ENCODE peak calls at places on chromosomes 6 and 20, in nine cellular contexts. X is adrenal gland, E is tibial nerve, Y is esophagus squamous epithelium, D is A549, N is uterus, H is stomach, U is IMR-90, T is right lobe of liver. M is an unnamed sample.

GRCh38 chr20:19726126-19726525 is 31.9 kb upstream of the RIN2 start:
- DNase-seq in X (no peak), E (no peak), Y (no peak), D (no peak), N (no peak), H (no peak), U (peak), T (no peak), M (no peak)

GRCh38 chr6:31474871-31475286 is 23.1 kb upstream of the MICB start:
- DNase-seq in X (no peak), E (no peak), Y (no peak), D (no peak), N (no peak), H (no peak), U (no peak), T (no peak), M (no peak)

GRCh38 chr6:149134531-149134933 is 183.0 kb upstream of the TAB2 start:
- DNase-seq in X (no peak), E (no peak), Y (no peak), D (no peak), N (no peak), H (no peak), U (peak), T (no peak), M (no peak)

GRCh38 chr20:45621593-45621992 is 7.9 kb upstream of the WFDC10A start:
- DNase-seq in X (no peak), E (no peak), Y (no peak), D (no peak), N (no peak), H (no peak), U (no peak), T (no peak), M (no peak)

GRCh38 chr6:137729866-137730629 is 137.0 kb upstream of the TNFAIP3 start:
- DNase-seq in X (no peak), E (no peak), Y (no peak), D (no peak), N (no peak), H (no peak), U (peak), T (no peak), M (no peak)

GRCh38 chr20:53194891-53195290 is 222.7 kb downstream of the TSHZ2 start:
- DNase-seq in X (no peak), E (no peak), Y (no peak), D (no peak), N (no peak), H (no peak), U (no peak), T (no peak), M (no peak)

GRCh38 chr20:50980071-50980681 is 21.6 kb downstream of the MOCS3 start:
- DNase-seq in X (no peak), E (no peak), Y (no peak), D (peak), N (no peak), H (no peak), U (peak), T (no peak), M (no peak)

GRCh38 chr6:67748521-67748920 is 886.6 kb upstream of the ADGRB3 start:
- DNase-seq in X (no peak), E (no peak), Y (no peak), D (no peak), N (no peak), H (no peak), U (no peak), T (no peak), M (no peak)

GRCh38 chr6:80517525-80517924 is 411.1 kb downstream of the BCKDHB start:
- DNase-seq in X (no peak), E (no peak), Y (no peak), D (no peak), N (no peak), H (no peak), U (no peak), T (no peak), M (no peak)

GRCh38 chr20:62317167-62317655 is 14.4 kb downstream of the ADRM1 start:
- DNase-seq in X (no peak), E (no peak), Y (no peak), D (no peak), N (no peak), H (no peak), U (no peak), T (no peak), M (no peak)

GRCh38 chr6:130296854-130297253 is 69.0 kb upstream of the TMEM200A start:
- DNase-seq in X (no peak), E (no peak), Y (no peak), D (no peak), N (no peak), H (no peak), U (no peak), T (no peak), M (no peak)

GRCh38 chr6:37200085-37200484 is 30.1 kb downstream of the PIM1 start:
- DNase-seq in X (no peak), E (no peak), Y (no peak), D (no peak), N (no peak), H (no peak), U (no peak), T (no peak), M (no peak)

DNA sequence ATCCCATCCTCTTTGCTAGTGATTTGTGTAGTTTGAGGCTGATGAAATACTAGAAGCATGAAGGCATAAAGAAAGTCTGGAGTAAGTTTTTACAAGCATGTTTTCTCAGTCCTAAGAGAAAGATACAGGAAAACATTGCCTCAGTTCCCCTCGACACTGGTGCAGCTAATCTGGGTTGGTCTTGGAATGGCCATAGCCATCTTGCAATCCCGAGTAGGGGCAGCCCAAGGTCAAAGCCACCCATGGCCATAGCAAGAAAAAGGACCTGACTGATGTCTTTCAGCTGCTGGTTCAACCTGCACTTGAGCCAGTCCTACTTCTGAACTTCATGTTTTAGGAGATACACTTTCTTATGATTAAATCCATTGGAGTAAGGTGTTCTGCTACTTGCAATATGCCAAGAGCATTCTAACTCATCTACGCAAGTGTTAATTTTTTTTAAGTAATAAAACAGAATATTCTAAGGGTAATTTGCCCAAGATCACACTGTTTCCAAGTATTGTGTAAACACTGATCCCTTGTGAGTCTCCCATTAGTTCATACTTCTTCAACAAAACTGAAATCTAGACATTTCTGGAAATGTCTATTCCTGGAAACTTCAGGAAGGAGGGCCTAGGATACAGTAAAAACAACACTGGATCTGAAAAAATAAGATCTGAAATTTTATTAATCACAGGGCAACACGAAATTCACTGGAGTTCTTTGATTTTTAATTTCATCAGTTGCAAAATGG is 108.9 kb downstream of the MAP3K5 start:
- DNase-seq in X (no peak), E (no peak), Y (no peak), D (no peak), N (no peak), H (no peak), U (no peak), T (no peak), M (no peak)
- H3K27ac ChIP-seq in X (peak), E (no peak), Y (no peak), D (no peak), N (no peak), H (peak), U (no peak), T (no peak), M (no peak)

DNA sequence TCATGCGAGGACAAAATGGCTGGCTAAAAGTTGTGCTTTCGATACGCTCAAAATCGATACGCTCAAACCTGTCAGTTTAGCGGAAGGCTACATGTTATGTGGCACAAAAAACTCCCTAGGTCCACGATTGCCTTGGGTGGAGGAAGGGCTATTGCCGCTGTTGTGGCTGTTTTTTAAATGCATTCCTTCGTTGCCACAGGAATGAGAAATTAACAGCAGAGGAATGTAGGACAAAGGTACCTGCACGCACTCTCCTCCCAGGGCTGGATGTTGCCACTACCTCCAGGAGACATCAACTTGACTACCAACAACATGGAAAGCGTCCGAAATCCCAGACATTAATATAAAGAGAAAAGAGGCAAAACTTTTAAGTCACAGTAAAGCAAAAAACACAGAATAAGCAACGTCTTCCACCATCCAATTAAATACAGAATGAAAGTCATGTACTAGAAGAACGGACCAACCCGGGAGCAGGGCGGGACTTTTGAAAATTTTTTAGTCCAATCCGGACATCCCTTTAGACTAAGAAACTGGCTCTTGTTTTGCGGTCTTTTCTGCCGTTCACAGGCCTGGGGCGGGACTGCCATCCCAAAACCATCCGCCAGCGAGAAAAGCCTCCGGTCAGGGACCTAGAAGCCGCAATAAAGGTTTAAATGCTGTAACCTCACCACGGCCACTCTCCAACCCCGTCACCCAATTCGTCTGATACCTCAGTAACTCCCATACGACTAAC is 32.1 kb upstream of the HFE start:
- DNase-seq in X (peak), E (peak), Y (peak), D (peak), N (peak), H (peak), U (peak), T (peak), M (peak)
- TF ChIP-seq POLR2A in X (peak), E (peak), Y (no peak), D (peak), N (peak), H (no peak), U (peak), T (peak), M (no peak)

DNA sequence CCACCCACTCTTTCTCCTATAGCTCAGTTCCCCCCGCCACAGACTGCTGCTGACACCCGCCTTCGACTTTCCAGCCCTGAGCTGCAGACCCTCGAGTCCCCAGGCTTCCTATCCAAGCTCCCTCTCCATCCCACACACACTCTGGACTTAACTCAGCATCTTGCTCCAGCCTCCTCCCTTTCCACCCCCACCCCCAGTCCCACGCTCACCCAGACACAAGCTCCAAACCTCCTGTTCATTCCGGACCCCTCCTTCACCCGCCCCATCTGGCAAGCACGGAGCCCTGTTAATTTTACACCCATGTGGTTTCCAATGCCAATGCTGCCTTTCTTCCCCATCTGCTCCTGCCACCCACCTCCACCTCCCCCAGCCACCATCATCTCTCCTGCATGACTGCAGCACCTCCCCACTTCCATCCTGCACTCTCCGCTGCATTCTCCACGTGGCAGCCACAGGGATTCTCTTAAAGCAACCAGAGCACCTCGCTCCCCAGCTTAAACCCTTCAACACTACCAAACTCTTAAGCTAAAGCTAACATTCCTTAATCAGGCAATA is 9.9 kb upstream of the CDK5RAP1 start:
- DNase-seq in X (no peak), E (no peak), Y (no peak), D (no peak), N (no peak), H (no peak), U (no peak), T (no peak), M (no peak)
- H3K27ac ChIP-seq in X (no peak), E (no peak), Y (no peak), D (no peak), N (no peak), H (no peak), U (no peak), T (no peak), M (no peak)

GRCh38 chr6:403659-404655 is 12.4 kb downstream of the IRF4 start:
- DNase-seq in X (no peak), E (no peak), Y (no peak), D (no peak), N (no peak), H (no peak), U (no peak), T (no peak), M (no peak)

GRCh38 chr6:408148-408547 is 16.6 kb downstream of the IRF4 start:
- DNase-seq in X (no peak), E (no peak), Y (no peak), D (no peak), N (no peak), H (no peak), U (no peak), T (no peak), M (no peak)

GRCh38 chr6:401994-402640 is 10.6 kb downstream of the IRF4 start:
- DNase-seq in X (no peak), E (no peak), Y (no peak), D (no peak), N (no peak), H (no peak), U (no peak), T (no peak), M (no peak)

GRCh38 chr6:402901-403658 is 11.5 kb downstream of the IRF4 start:
- DNase-seq in X (no peak), E (no peak), Y (no peak), D (no peak), N (no peak), H (no peak), U (no peak), T (no peak), M (no peak)

DNA sequence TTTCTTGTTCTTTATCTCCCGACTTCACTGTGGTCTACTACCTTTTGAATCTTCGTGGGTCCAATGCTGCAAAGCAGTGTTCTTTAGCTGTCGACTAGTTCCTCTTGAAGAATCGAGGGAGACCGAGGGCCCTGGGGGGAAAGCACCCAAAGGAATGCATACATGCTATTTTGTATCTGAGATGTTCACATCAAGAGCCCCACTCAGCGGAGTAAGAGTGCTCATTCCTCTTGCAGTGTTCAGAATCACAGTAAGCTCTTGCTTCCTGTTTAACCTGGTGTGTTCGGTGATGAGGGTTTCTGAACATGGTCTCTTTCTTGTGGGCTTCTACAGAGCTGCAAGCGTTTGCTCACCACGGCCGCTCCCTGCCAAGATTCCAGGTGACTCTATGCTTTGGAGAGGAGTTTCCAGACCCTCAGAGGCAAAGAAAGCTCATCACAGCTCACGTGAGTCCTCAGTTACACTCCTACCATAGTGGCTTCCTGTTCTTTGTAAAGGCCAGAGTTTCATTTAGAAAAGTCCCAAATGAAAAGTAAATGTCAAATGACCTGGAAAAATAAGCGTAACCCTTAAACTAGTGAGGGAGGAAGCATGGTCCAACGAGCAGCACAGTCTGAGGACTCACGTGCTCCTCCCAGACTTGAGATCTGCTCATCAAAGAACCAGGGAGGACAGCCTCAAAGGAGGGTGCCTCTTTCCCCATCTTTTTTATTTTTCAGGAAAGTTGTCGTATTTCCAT is 13.3 kb downstream of the IRF4 start:
- DNase-seq in X (no peak), E (no peak), Y (no peak), D (no peak), N (no peak), H (no peak), U (no peak), T (no peak), M (no peak)
- TF ChIP-seq POLR2A in X (no peak), E (no peak), Y (no peak), D (no peak), N (no peak), H (no peak), U (no peak), T (no peak), M (no peak)